ENCODE peak calls at places on chromosomes 7 and 10, in five cellular contexts. One of them, this sample, is unnamed.

GRCh38 chr10:76352300-76352699 is 920.9 kb downstream of the LRMDA start:
- DNase-seq in thyroid gland: no peak
- DNase-seq in adrenal gland: no peak
- DNase-seq in IMR-90: peak
- DNase-seq in ovary: no peak
- DNase-seq in this sample: no peak

GRCh38 chr7:38773430-38773829 is 135.6 kb downstream of the VPS41 start:
- DNase-seq in adrenal gland: no peak
- DNase-seq in thyroid gland: no peak
- DNase-seq in ovary: no peak
- DNase-seq in IMR-90: peak
- DNase-seq in this sample: no peak

GRCh38 chr10:91758303-91759146 is 39.7 kb upstream of the TNKS2 start:
- DNase-seq in adrenal gland: no peak
- DNase-seq in IMR-90: peak
- DNase-seq in thyroid gland: no peak
- DNase-seq in ovary: no peak
- DNase-seq in this sample: no peak

GRCh38 chr10:58970160-58970915 is 206.1 kb upstream of the PHYHIPL start:
- DNase-seq in IMR-90: no peak
- DNase-seq in adrenal gland: no peak
- DNase-seq in ovary: no peak
- DNase-seq in thyroid gland: no peak
- DNase-seq in this sample: no peak

GRCh38 chr10:32938554-32939061 is 19.4 kb downstream of the ITGB1 start:
- DNase-seq in adrenal gland: peak
- DNase-seq in IMR-90: no peak
- DNase-seq in ovary: no peak
- DNase-seq in thyroid gland: peak
- DNase-seq in this sample: no peak

GRCh38 chr10:129049501-129049900 is 417.5 kb upstream of the MGMT start:
- DNase-seq in ovary: no peak
- DNase-seq in IMR-90: no peak
- DNase-seq in thyroid gland: no peak
- DNase-seq in adrenal gland: no peak
- DNase-seq in this sample: no peak

GRCh38 chr10:95268438-95268837 is 22.4 kb downstream of the PDLIM1 start:
- DNase-seq in thyroid gland: no peak
- DNase-seq in ovary: peak
- DNase-seq in IMR-90: peak
- DNase-seq in adrenal gland: peak
- DNase-seq in this sample: no peak

GRCh38 chr10:124647421-124648130 is 96.6 kb downstream of the FAM53B start:
- DNase-seq in adrenal gland: peak
- DNase-seq in thyroid gland: peak
- DNase-seq in ovary: no peak
- DNase-seq in IMR-90: peak
- DNase-seq in this sample: peak

GRCh38 chr10:118542789-118543188 is 52.7 kb downstream of the PRLHR start:
- DNase-seq in thyroid gland: no peak
- DNase-seq in IMR-90: no peak
- DNase-seq in adrenal gland: no peak
- DNase-seq in ovary: no peak
- DNase-seq in this sample: no peak

GRCh38 chr10:71575446-71575845 is 144.1 kb downstream of the C10orf105 start:
- DNase-seq in ovary: peak
- DNase-seq in adrenal gland: peak
- DNase-seq in IMR-90: no peak
- DNase-seq in thyroid gland: peak
- DNase-seq in this sample: peak

GRCh38 chr10:80408198-80409085 is at the start of gene PRXL2A:
- DNase-seq in thyroid gland: peak
- DNase-seq in adrenal gland: peak
- DNase-seq in ovary: peak
- DNase-seq in IMR-90: no peak
- DNase-seq in this sample: peak

GRCh38 chr10:13961853-13962252 is 368.9 kb downstream of the FRMD4A start:
- DNase-seq in thyroid gland: no peak
- DNase-seq in adrenal gland: no peak
- DNase-seq in IMR-90: no peak
- DNase-seq in ovary: no peak
- DNase-seq in this sample: no peak

GRCh38 chr7:155296788-155297516 is 726 bp upstream of the INSIG1 start:
- DNase-seq in adrenal gland: peak
- DNase-seq in thyroid gland: peak
- DNase-seq in ovary: peak
- DNase-seq in IMR-90: peak
- DNase-seq in this sample: peak

GRCh38 chr7:30845426-30846135 is 66.1 kb upstream of the AQP1 start:
- DNase-seq in ovary: peak
- DNase-seq in adrenal gland: peak
- DNase-seq in thyroid gland: peak
- DNase-seq in IMR-90: peak
- DNase-seq in this sample: no peak

GRCh38 chr10:43214956-43215561 is 51.8 kb downstream of the RASGEF1A start:
- DNase-seq in adrenal gland: no peak
- DNase-seq in ovary: no peak
- DNase-seq in thyroid gland: no peak
- DNase-seq in IMR-90: no peak
- DNase-seq in this sample: peak

GRCh38 chr10:124736491-124737136 is 7.6 kb downstream of the FAM53B start:
- DNase-seq in IMR-90: peak
- DNase-seq in adrenal gland: peak
- DNase-seq in thyroid gland: peak
- DNase-seq in ovary: peak
- DNase-seq in this sample: peak

GRCh38 chr10:283916-284356 is 148.7 kb downstream of the ZMYND11 start:
- DNase-seq in IMR-90: no peak
- DNase-seq in thyroid gland: no peak
- DNase-seq in adrenal gland: no peak
- DNase-seq in ovary: no peak
- DNase-seq in this sample: no peak

GRCh38 chr10:96495544-96495943 is 18.2 kb downstream of the TLL2 start:
- DNase-seq in IMR-90: no peak
- DNase-seq in thyroid gland: no peak
- DNase-seq in ovary: no peak
- DNase-seq in adrenal gland: no peak
- DNase-seq in this sample: no peak

GRCh38 chr7:3910041-3910440 is 609.0 kb downstream of the SDK1 start:
- DNase-seq in adrenal gland: no peak
- DNase-seq in thyroid gland: no peak
- DNase-seq in IMR-90: no peak
- DNase-seq in ovary: no peak
- DNase-seq in this sample: no peak

GRCh38 chr7:85031475-85031874 is 155.4 kb downstream of the SEMA3D start:
- DNase-seq in thyroid gland: no peak
- DNase-seq in IMR-90: no peak
- DNase-seq in adrenal gland: no peak
- DNase-seq in ovary: no peak
- DNase-seq in this sample: no peak

GRCh38 chr7:139958599-139959380 is 104.0 kb downstream of the PARP12 start:
- DNase-seq in adrenal gland: no peak
- DNase-seq in ovary: no peak
- DNase-seq in IMR-90: peak
- DNase-seq in thyroid gland: no peak
- DNase-seq in this sample: no peak
- TF ChIP-seq CTCF in adrenal gland: no peak
- TF ChIP-seq CTCF in ovary: no peak
- TF ChIP-seq CTCF in IMR-90: no peak
- TF ChIP-seq CTCF in thyroid gland: no peak
- TF ChIP-seq CTCF in this sample: no peak

GRCh38 chr10:60778214-60778977 is at the start of gene CDK1:
- DNase-seq in adrenal gland: peak
- DNase-seq in IMR-90: peak
- DNase-seq in ovary: peak
- DNase-seq in thyroid gland: peak
- DNase-seq in this sample: peak
- TF ChIP-seq POLR2A in adrenal gland: no peak
- TF ChIP-seq POLR2A in IMR-90: peak
- TF ChIP-seq POLR2A in ovary: no peak
- TF ChIP-seq POLR2A in thyroid gland: no peak
- TF ChIP-seq POLR2A in this sample: no peak

DNA sequence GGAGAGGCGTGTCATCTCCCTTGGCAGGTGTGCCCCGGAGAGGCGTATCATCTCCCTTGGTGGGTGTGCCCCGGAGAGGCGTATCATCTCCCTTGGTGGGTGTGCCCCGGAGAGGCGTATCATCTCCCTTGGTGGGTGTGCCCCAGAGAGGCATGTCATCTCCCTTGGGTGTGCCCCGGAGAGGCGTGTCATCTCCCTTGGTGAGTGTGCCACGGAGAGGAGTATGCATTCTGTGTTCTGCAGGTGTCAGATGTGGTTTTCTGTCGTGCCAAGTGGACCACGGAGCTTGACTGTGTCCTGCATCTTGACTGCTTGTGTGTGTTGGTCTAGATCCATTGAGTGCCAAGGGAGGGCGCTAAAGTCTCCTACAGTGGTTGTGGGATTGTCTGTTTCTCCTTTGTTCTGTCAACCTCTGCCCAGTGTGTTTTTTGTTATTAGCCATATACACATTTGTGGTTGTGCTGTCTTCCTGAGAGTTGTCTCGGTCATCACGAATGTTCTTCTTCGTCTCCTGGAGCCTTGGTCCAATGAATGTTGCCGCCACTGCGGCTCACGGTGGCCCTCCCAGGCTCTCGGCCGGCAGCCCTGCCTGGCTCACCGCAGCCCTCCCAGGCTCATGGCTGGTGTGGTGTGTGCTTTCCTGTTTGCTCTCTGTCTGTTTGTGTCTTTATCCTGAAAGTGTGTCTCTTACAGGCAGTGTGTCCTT is 96.8 kb downstream of the INPP5A start:
- DNase-seq in thyroid gland: no peak
- DNase-seq in adrenal gland: peak
- DNase-seq in IMR-90: no peak
- DNase-seq in ovary: no peak
- DNase-seq in this sample: no peak
- TF ChIP-seq CTCF in thyroid gland: no peak
- TF ChIP-seq CTCF in adrenal gland: no peak
- TF ChIP-seq CTCF in IMR-90: no peak
- TF ChIP-seq CTCF in ovary: no peak
- TF ChIP-seq CTCF in this sample: no peak

GRCh38 chr10:3780056-3780765 is 4.8 kb downstream of the KLF6 start:
- DNase-seq in adrenal gland: no peak
- DNase-seq in thyroid gland: no peak
- DNase-seq in ovary: peak
- DNase-seq in IMR-90: peak
- DNase-seq in this sample: no peak
- TF ChIP-seq POLR2A in adrenal gland: no peak
- TF ChIP-seq POLR2A in thyroid gland: no peak
- TF ChIP-seq POLR2A in ovary: no peak
- TF ChIP-seq POLR2A in IMR-90: peak
- TF ChIP-seq POLR2A in this sample: no peak

GRCh38 chr10:18615618-18616017 is 35.8 kb downstream of the NSUN6 start:
- DNase-seq in IMR-90: no peak
- DNase-seq in adrenal gland: no peak
- DNase-seq in thyroid gland: no peak
- DNase-seq in ovary: no peak
- DNase-seq in this sample: no peak

GRCh38 chr10:18620856-18621255 is 30.5 kb downstream of the NSUN6 start:
- DNase-seq in adrenal gland: no peak
- DNase-seq in IMR-90: no peak
- DNase-seq in ovary: no peak
- DNase-seq in thyroid gland: no peak
- DNase-seq in this sample: no peak

GRCh38 chr10:18611168-18611567 is 40.2 kb downstream of the NSUN6 start:
- DNase-seq in IMR-90: no peak
- DNase-seq in adrenal gland: no peak
- DNase-seq in thyroid gland: no peak
- DNase-seq in ovary: no peak
- DNase-seq in this sample: no peak

GRCh38 chr10:18618995-18619394 is 32.4 kb downstream of the NSUN6 start:
- DNase-seq in ovary: no peak
- DNase-seq in adrenal gland: no peak
- DNase-seq in IMR-90: no peak
- DNase-seq in thyroid gland: peak
- DNase-seq in this sample: no peak

DNA sequence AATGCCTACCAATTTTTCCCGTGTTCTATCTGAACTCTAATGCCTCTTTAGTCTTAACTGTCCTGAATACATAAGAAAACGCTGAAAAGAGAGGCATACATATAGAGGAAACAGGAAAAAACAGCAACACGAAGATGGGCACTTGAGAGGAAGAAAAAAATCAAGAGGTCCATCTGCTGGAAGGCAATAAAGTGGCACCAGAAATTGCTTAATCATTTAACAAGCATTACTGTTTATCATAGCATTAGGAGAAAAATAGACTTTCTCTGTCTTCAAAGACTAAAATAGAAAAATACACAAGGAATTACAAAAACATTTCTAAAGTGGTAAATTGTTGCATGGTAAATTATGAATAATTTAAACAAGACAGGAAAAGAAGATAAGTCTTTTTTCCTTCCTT is 35.0 kb downstream of the NSUN6 start:
- DNase-seq in ovary: no peak
- DNase-seq in adrenal gland: no peak
- DNase-seq in IMR-90: no peak
- DNase-seq in thyroid gland: no peak
- DNase-seq in this sample: no peak
- TF ChIP-seq CTCF in ovary: no peak
- TF ChIP-seq CTCF in adrenal gland: peak
- TF ChIP-seq CTCF in IMR-90: no peak
- TF ChIP-seq CTCF in thyroid gland: no peak
- TF ChIP-seq CTCF in this sample: peak

DNA sequence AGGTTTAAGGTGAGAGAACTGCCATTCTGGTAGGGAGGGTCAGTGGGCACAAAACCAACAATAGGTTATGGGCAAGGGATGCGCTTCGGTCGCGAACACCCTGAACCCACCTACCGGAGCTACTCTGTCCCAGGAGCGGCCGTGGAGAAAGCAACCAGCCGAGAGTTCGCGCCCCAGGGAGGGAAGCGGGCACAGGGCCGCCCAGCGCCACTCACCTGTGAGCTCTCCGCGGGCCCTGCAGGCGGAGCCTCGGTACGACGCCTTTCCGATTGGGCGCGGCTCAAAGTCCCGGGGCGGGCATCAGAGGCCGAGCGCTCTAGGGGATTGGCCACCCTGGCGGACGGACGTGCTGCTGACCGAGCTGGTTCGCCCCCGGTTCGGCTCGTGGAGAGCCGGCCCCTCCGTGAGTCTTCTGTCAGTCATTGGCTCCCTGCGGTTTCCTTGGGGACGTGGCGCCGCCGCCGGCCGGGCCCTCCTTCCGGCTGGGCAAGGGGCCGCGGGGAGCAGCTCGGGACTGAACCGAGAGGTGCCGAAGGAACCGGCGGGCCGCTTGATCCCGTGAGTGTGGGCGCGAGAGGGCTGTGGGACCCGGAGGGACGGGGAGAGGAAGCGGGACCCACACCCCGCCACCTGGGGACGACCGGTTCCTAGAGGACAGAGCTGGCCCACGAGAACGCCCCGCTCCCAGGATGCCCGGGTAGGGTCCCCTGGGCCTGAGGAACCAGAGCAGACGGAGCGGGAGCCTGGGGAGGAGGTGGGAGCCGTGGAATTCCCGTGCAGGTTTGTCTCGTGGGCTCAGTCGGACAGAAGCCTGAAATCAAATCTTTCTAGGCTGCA is at the start of gene ENTPD7:
- DNase-seq in ovary: peak
- DNase-seq in thyroid gland: peak
- DNase-seq in adrenal gland: peak
- DNase-seq in IMR-90: peak
- DNase-seq in this sample: peak
- TF ChIP-seq POLR2A in ovary: no peak
- TF ChIP-seq POLR2A in thyroid gland: no peak
- TF ChIP-seq POLR2A in adrenal gland: peak
- TF ChIP-seq POLR2A in IMR-90: peak
- TF ChIP-seq POLR2A in this sample: peak